ENCODE peak calls at places on chromosome 19, in ten cellular contexts. B, P, F, E, J, A, O, Q, K and Y are unnamed samples.

GRCh38 chr19:44847144-44848035 is 1.3 kb downstream of the NECTIN2 start:
- DNase-seq in E (peak; percentile 72), A (no peak), F (peak; percentile 88), K (peak; percentile 13), J (no peak), B (peak; percentile 31), P (no peak), Q (peak; percentile 74), O (peak; percentile 42), Y (peak; percentile 50)

GRCh38 chr19:3743486-3743885 is 18.0 kb downstream of the APBA3 start:
- DNase-seq in P (no peak), J (peak; percentile 63), F (no peak), O (no peak), E (no peak), B (peak; percentile 24), K (no peak), Q (no peak), A (no peak), Y (peak; percentile 36)

GRCh38 chr19:3982701-3983541 is 2.3 kb downstream of the EEF2 start:
- DNase-seq in B (no peak), Q (no peak), E (no peak), K (no peak), O (no peak), J (no peak), P (no peak), F (peak; percentile 70), A (no peak), Y (no peak)

GRCh38 chr19:53947624-53948023 is 15.1 kb upstream of the CACNG8 start:
- DNase-seq in Q (no peak), E (no peak), A (no peak), F (no peak), O (no peak), P (no peak), B (no peak), K (no peak), J (peak; percentile 58), Y (peak; percentile 53)

GRCh38 chr19:1725100-1726064 is 27.9 kb upstream of the ONECUT3 start:
- DNase-seq in E (peak; percentile 52), O (peak; percentile 47), B (peak; percentile 46), A (peak; percentile 60), Q (peak; percentile 78), K (peak; percentile 7), F (no peak), P (no peak), J (peak; percentile 44), Y (peak; percentile 92)

GRCh38 chr19:1285737-1286360 is at the start of gene EFNA2:
- DNase-seq in A (no peak), K (no peak), B (no peak), P (no peak), Q (no peak), O (no peak), J (no peak), F (no peak), E (no peak), Y (no peak)

GRCh38 chr19:5572556-5573286 is 5.0 kb upstream of the TINCR start:
- DNase-seq in K (no peak), A (no peak), F (no peak), Q (no peak), J (no peak), E (no peak), O (no peak), B (no peak), P (no peak), Y (peak; percentile 49)

GRCh38 chr19:7733376-7733775 is 1.5 kb upstream of the CLEC4G start:
- DNase-seq in K (no peak), Q (no peak), E (no peak), O (no peak), B (no peak), F (no peak), A (no peak), P (no peak), J (no peak), Y (no peak)

GRCh38 chr19:5624741-5625140 is 1.9 kb downstream of the SAFB start:
- DNase-seq in B (no peak), Q (no peak), O (no peak), K (no peak), A (no peak), P (no peak), J (no peak), E (no peak), F (no peak), Y (no peak)